ENCODE peak calls at places on chromosomes 4 and X, in ten cellular contexts. T is fibroblast of lung; C is dorsolateral prefrontal cortex; J is transverse colon; P is BE2C; E is OCI-LY7; I is cardiac fibroblast; O is CD8-positive, alpha-beta T cell; H is IMR-90; S is lower lobe of right lung. K is an unnamed sample.

GRCh38 chr4:155811171-155811570 is 52.4 kb downstream of the GUCY1B1 start:
- DNase-seq in T (peak), C (no peak), J (no peak), P (no peak), E (no peak), I (peak), O (no peak), H (no peak), S (no peak), K (no peak)

GRCh38 chr4:159281781-159282180 is 178.9 kb downstream of the RAPGEF2 start:
- DNase-seq in T (peak), C (no peak), J (no peak), P (no peak), E (no peak), I (no peak), O (no peak), H (peak), S (no peak), K (no peak)

GRCh38 chr4:90958256-90958895 is 831.2 kb downstream of the CCSER1 start:
- DNase-seq in T (peak), C (no peak), J (no peak), P (no peak), E (no peak), I (peak), O (no peak), H (peak), S (no peak), K (no peak)

GRCh38 chr4:87092389-87093141 is 127.9 kb downstream of the KLHL8 start:
- DNase-seq in T (peak), C (peak), J (peak), P (peak), E (peak), I (peak), O (no peak), H (peak), S (peak), K (no peak)

GRCh38 chr4:55175779-55176231 is 50.4 kb upstream of the KDR start:
- DNase-seq in T (peak), C (no peak), J (no peak), P (no peak), E (no peak), I (peak), O (no peak), H (peak), S (no peak), K (no peak)

GRCh38 chr4:22238742-22239141 is 277.1 kb downstream of the ADGRA3 start:
- DNase-seq in T (no peak), C (no peak), J (peak), P (peak), E (no peak), I (no peak), O (no peak), H (no peak), S (no peak), K (no peak)

GRCh38 chrX:103356897-103357296 is 591 bp downstream of the TCEAL9 start:
- DNase-seq in T (no peak), C (no peak), J (peak), P (peak), E (no peak), I (no peak), O (no peak), H (no peak), S (no peak), K (no peak)

GRCh38 chr4:169659736-169660670 is 39.6 kb downstream of the CLCN3 start:
- DNase-seq in T (peak), C (peak), J (peak), P (peak), E (peak), I (peak), O (peak), H (peak), S (peak), K (peak)

GRCh38 chrX:29903365-29903764 is 312.0 kb upstream of the MAGEB2 start:
- DNase-seq in T (peak), C (no peak), J (no peak), P (no peak), E (no peak), I (peak), O (no peak), H (peak), S (no peak), K (no peak)

GRCh38 chr4:2364654-2365053 is 53.8 kb downstream of the ZFYVE28 start:
- DNase-seq in T (peak), C (no peak), J (peak), P (no peak), E (no peak), I (peak), O (peak), H (no peak), S (peak), K (peak)

GRCh38 chr4:33453436-33453835 is 2733.3 kb downstream of the PCDH7 start:
- DNase-seq in T (no peak), C (no peak), J (no peak), P (no peak), E (no peak), I (no peak), O (no peak), H (no peak), S (no peak), K (no peak)

GRCh38 chr4:127604949-127605709 is 27.6 kb upstream of the INTU start:
- DNase-seq in T (peak), C (no peak), J (no peak), P (no peak), E (peak), I (peak), O (no peak), H (peak), S (no peak), K (no peak)

GRCh38 chr4:138875886-138876608 is 139.5 kb upstream of the NOCT start:
- DNase-seq in T (peak), C (no peak), J (no peak), P (no peak), E (no peak), I (peak), O (no peak), H (peak), S (no peak), K (no peak)

GRCh38 chr4:55547461-55547770 is 707 bp upstream of the CLOCK start:
- DNase-seq in T (peak), C (peak), J (no peak), P (no peak), E (no peak), I (peak), O (no peak), H (no peak), S (no peak), K (no peak)

GRCh38 chrX:39692796-39693195 is 405.0 kb downstream of the BCOR start:
- DNase-seq in T (peak), C (no peak), J (no peak), P (no peak), E (no peak), I (no peak), O (no peak), H (no peak), S (no peak), K (no peak)

GRCh38 chrX:26649534-26649933 is 433.6 kb downstream of the MAGEB5 start:
- DNase-seq in T (no peak), C (no peak), J (no peak), P (peak), E (peak), I (peak), O (no peak), H (peak), S (no peak), K (no peak)

GRCh38 chrX:21725498-21725897 is 32.4 kb downstream of the SMPX start:
- DNase-seq in T (peak), C (peak), J (no peak), P (peak), E (no peak), I (no peak), O (no peak), H (peak), S (no peak), K (no peak)

GRCh38 chrX:40550069-40550468 is 30.7 kb upstream of the ATP6AP2 start:
- DNase-seq in T (no peak), C (no peak), J (no peak), P (peak), E (no peak), I (no peak), O (no peak), H (no peak), S (no peak), K (no peak)

GRCh38 chr4:681736-682451 is 7.1 kb downstream of the SLC49A3 start:
- DNase-seq in T (no peak), C (no peak), J (peak), P (peak), E (no peak), I (no peak), O (peak), H (no peak), S (peak), K (peak)

GRCh38 chr4:82842593-82842992 is 44.0 kb upstream of the SCD5 start:
- DNase-seq in T (no peak), C (no peak), J (no peak), P (no peak), E (peak), I (peak), O (no peak), H (peak), S (no peak), K (no peak)

GRCh38 chr4:7366180-7366957 is 68.4 kb downstream of the PSAPL1 start:
- DNase-seq in T (no peak), C (no peak), J (no peak), P (no peak), E (no peak), I (no peak), O (no peak), H (no peak), S (peak), K (no peak)

GRCh38 chr4:159685406-159686092 is 582.7 kb downstream of the RAPGEF2 start:
- DNase-seq in T (peak), C (no peak), J (no peak), P (no peak), E (no peak), I (peak), O (no peak), H (no peak), S (no peak), K (no peak)

GRCh38 chrX:64739792-64740378 is 236.4 kb downstream of the ZC4H2 start:
- DNase-seq in T (no peak), C (no peak), J (peak), P (no peak), E (no peak), I (no peak), O (no peak), H (no peak), S (no peak), K (no peak)

GRCh38 chr4:87050596-87050995 is 115.8 kb downstream of the AFF1 start:
- DNase-seq in T (no peak), C (no peak), J (no peak), P (no peak), E (no peak), I (peak), O (no peak), H (no peak), S (no peak), K (no peak)

GRCh38 chr4:15706646-15707362 is 3.9 kb downstream of the BST1 start:
- DNase-seq in T (no peak), C (no peak), J (no peak), P (no peak), E (no peak), I (peak), O (no peak), H (peak), S (no peak), K (no peak)

GRCh38 chrX:110086916-110087484 is 84.1 kb downstream of the TMEM164 start:
- DNase-seq in T (peak), C (no peak), J (no peak), P (no peak), E (no peak), I (peak), O (no peak), H (peak), S (no peak), K (no peak)

GRCh38 chrX:118216086-118216485 is 99.5 kb upstream of the KLHL13 start:
- DNase-seq in T (peak), C (no peak), J (no peak), P (no peak), E (no peak), I (no peak), O (no peak), H (no peak), S (no peak), K (no peak)

GRCh38 chr4:169252339-169253086 is 18.2 kb downstream of the SH3RF1 start:
- DNase-seq in T (peak), C (no peak), J (no peak), P (no peak), E (no peak), I (peak), O (no peak), H (peak), S (no peak), K (no peak)

GRCh38 chrX:39773923-39774803 is 323.6 kb downstream of the BCOR start:
- DNase-seq in T (peak), C (no peak), J (no peak), P (no peak), E (no peak), I (peak), O (peak), H (peak), S (no peak), K (no peak)

GRCh38 chr4:147340547-147341225 is 140.2 kb upstream of the EDNRA start:
- DNase-seq in T (peak), C (no peak), J (no peak), P (peak), E (no peak), I (no peak), O (no peak), H (peak), S (no peak), K (no peak)

GRCh38 chrX:123223409-123223808 is 39.3 kb downstream of the GRIA3 start:
- DNase-seq in T (no peak), C (no peak), J (no peak), P (no peak), E (no peak), I (no peak), O (no peak), H (no peak), S (no peak), K (no peak)

GRCh38 chr4:30863031-30863430 is 142.9 kb downstream of the PCDH7 start:
- DNase-seq in T (peak), C (no peak), J (no peak), P (no peak), E (no peak), I (peak), O (no peak), H (peak), S (no peak), K (no peak)
- H3K4me3 ChIP-seq in T (no peak), C (no peak), J (no peak), P (no peak), E (no peak), I (no peak), O (no peak), H (no peak), S (no peak), K (no peak)

GRCh38 chrX:150696264-150696789 is 3.1 kb downstream of the MTMR1 start:
- DNase-seq in T (no peak), C (no peak), J (no peak), P (no peak), E (peak), I (no peak), O (no peak), H (no peak), S (no peak), K (no peak)

GRCh38 chrX:150694738-150695410 is 1.7 kb downstream of the MTMR1 start:
- DNase-seq in T (no peak), C (no peak), J (no peak), P (no peak), E (peak), I (no peak), O (peak), H (no peak), S (no peak), K (no peak)

GRCh38 chrX:150692837-150693781 is at the start of gene MTMR1:
- DNase-seq in T (no peak), C (no peak), J (peak), P (peak), E (peak), I (peak), O (peak), H (no peak), S (peak), K (peak)

GRCh38 chrX:150692296-150692695 is 900 bp upstream of the MTMR1 start:
- DNase-seq in T (no peak), C (no peak), J (no peak), P (no peak), E (peak), I (no peak), O (peak), H (no peak), S (no peak), K (no peak)

GRCh38 chrX:150693782-150694574 is 782 bp downstream of the MTMR1 start:
- DNase-seq in T (peak), C (peak), J (peak), P (peak), E (peak), I (peak), O (peak), H (peak), S (peak), K (peak)
- H3K4me3 ChIP-seq in T (peak), C (peak), J (peak), P (peak), E (peak), I (peak), O (peak), H (peak), S (peak), K (peak)

GRCh38 chr4:41257901-41258300 is 1.2 kb downstream of the UCHL1 start:
- DNase-seq in T (no peak), C (no peak), J (no peak), P (no peak), E (no peak), I (no peak), O (no peak), H (no peak), S (no peak), K (no peak)
- H3K4me3 ChIP-seq in T (peak), C (peak), J (no peak), P (peak), E (peak), I (peak), O (no peak), H (peak), S (peak), K (no peak)

DNA sequence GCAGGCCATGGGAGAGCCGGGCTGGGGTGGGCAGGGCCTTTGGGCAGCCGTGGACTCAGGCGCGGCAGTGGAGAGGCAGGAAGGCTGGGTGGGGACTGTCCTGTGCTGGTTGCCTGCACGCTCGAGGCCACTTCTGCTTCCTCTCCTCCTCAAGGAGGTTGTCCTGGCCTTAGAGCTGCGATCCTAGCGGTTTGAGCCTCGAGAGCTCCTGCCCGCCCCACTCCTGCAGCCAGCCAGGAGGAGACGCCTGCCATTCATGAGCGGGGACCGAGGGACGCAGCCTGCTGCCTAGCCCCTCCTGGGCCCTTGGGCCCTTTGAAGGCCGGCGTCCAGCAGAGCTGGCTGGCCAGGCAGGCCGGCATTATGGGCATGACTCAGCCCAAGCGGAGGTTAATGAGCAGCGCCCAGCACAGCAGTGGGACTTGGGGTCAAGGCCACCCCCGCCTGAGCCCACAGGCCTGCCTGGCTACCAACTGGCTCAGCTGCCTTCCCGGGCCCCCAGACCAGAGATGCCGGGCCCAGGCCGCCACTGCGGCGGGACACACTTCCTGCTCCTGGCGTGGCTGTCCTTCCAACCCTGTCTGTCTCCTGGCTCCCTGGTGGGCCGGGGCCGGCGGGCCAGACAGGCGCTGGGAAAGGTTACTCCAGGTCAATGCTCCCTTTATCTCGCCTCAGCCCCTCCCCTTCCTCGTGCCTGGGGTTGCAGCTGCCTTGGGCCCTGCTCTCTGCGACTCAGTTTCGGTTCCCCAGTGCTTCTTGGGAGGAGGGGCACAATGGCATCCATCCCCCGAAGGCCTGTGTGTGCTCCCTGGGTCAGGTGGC is 1.8 kb downstream of the ABCD1 start:
- DNase-seq in T (peak), C (peak), J (peak), P (peak), E (peak), I (peak), O (peak), H (peak), S (peak), K (peak)
- H3K4me3 ChIP-seq in T (peak), C (peak), J (no peak), P (peak), E (peak), I (peak), O (no peak), H (peak), S (peak), K (no peak)

GRCh38 chr4:39169426-39169825 is 12.9 kb upstream of the WDR19 start:
- DNase-seq in T (peak), C (no peak), J (no peak), P (no peak), E (no peak), I (no peak), O (no peak), H (no peak), S (no peak), K (no peak)
- H3K4me3 ChIP-seq in T (no peak), C (no peak), J (no peak), P (no peak), E (no peak), I (no peak), O (no peak), H (no peak), S (no peak), K (no peak)

GRCh38 chr4:17168571-17168970 is 270.1 kb upstream of the LDB2 start:
- DNase-seq in T (peak), C (no peak), J (no peak), P (peak), E (no peak), I (peak), O (no peak), H (peak), S (no peak), K (no peak)

GRCh38 chr4:17165256-17165655 is 266.8 kb upstream of the LDB2 start:
- DNase-seq in T (peak), C (no peak), J (no peak), P (no peak), E (no peak), I (peak), O (no peak), H (peak), S (no peak), K (no peak)

GRCh38 chr4:17166954-17167353 is 268.5 kb upstream of the LDB2 start:
- DNase-seq in T (peak), C (peak), J (no peak), P (no peak), E (no peak), I (peak), O (no peak), H (no peak), S (no peak), K (no peak)

GRCh38 chr4:17173300-17173699 is 274.9 kb upstream of the LDB2 start:
- DNase-seq in T (no peak), C (no peak), J (no peak), P (peak), E (peak), I (no peak), O (no peak), H (no peak), S (no peak), K (no peak)

DNA sequence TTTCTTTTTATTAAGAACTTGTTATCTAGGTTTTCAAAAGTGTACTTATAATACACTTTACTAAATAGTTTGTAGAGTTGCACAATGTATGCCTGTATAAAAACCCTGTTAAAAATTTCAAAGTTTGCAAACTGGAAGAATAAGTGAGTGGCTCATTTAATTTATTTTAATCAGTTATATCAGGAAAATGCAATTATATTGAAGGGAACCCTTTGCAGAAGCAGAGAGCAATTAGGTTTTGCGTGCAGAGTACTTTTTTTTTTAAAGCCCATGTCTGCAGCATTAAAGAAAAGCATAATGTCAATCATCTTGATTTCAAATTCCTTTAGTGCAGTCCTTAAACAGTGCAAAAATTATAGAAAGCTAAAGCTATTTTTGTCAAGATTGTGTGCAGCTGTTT is 271.3 kb upstream of the LDB2 start:
- DNase-seq in T (no peak), C (no peak), J (no peak), P (no peak), E (no peak), I (no peak), O (no peak), H (no peak), S (no peak), K (no peak)
- H3K4me3 ChIP-seq in T (no peak), C (no peak), J (no peak), P (no peak), E (no peak), I (no peak), O (no peak), H (no peak), S (no peak), K (no peak)

GRCh38 chr4:177483271-177483670 is 41.0 kb upstream of the AGA start:
- DNase-seq in T (peak), C (no peak), J (no peak), P (no peak), E (no peak), I (peak), O (no peak), H (peak), S (no peak), K (no peak)
- H3K4me3 ChIP-seq in T (no peak), C (no peak), J (no peak), P (no peak), E (no peak), I (no peak), O (no peak), H (no peak), S (no peak), K (no peak)

K was measured in CD8-positive, alpha-beta memory T cell.